ENCODE peak calls at places on chromosomes 2 and 18, in eight cellular contexts. Q, I, R, L, B, G, V and A are unnamed samples.

GRCh38 chr18:830315-830901 is 18.4 kb upstream of the YES1 start:
- DNase-seq in Q (peak), I (no peak), R (peak), L (no peak), B (no peak), G (peak), V (peak), A (no peak)

GRCh38 chr18:23784811-23785245 is 95.6 kb downstream of the LAMA3 start:
- DNase-seq in Q (peak), I (peak), R (peak), L (no peak), B (no peak), G (peak), V (peak), A (no peak)

GRCh38 chr2:121360566-121361300 is 75.7 kb upstream of the TFCP2L1 start:
- DNase-seq in Q (peak), I (no peak), R (peak), L (no peak), B (peak), G (peak), V (peak), A (no peak)

GRCh38 chr2:227106845-227107759 is 56.9 kb downstream of the COL4A4 start:
- DNase-seq in Q (peak), I (peak), R (peak), L (no peak), B (no peak), G (peak), V (peak), A (no peak)

GRCh38 chr2:178069551-178069950 is 3.0 kb downstream of the PDE11A start:
- DNase-seq in Q (peak), I (no peak), R (no peak), L (no peak), B (no peak), G (no peak), V (no peak), A (no peak)

GRCh38 chr2:168086805-168087204 is 160.6 kb downstream of the STK39 start:
- DNase-seq in Q (no peak), I (no peak), R (peak), L (no peak), B (no peak), G (no peak), V (no peak), A (no peak)

GRCh38 chr2:148926291-148926961 is 51.4 kb downstream of the KIF5C start:
- DNase-seq in Q (peak), I (peak), R (peak), L (peak), B (no peak), G (no peak), V (peak), A (peak)

GRCh38 chr2:88096708-88097107 is 29.1 kb downstream of the SMYD1 start:
- DNase-seq in Q (no peak), I (no peak), R (no peak), L (no peak), B (no peak), G (no peak), V (no peak), A (no peak)

GRCh38 chr2:70962885-70963878 is 15.2 kb upstream of the ANKRD53 start:
- DNase-seq in Q (no peak), I (no peak), R (no peak), L (no peak), B (no peak), G (no peak), V (no peak), A (no peak)

GRCh38 chr2:44016282-44016681 is 20.5 kb upstream of the LRPPRC start:
- DNase-seq in Q (peak), I (peak), R (peak), L (no peak), B (peak), G (peak), V (peak), A (peak)

DNA sequence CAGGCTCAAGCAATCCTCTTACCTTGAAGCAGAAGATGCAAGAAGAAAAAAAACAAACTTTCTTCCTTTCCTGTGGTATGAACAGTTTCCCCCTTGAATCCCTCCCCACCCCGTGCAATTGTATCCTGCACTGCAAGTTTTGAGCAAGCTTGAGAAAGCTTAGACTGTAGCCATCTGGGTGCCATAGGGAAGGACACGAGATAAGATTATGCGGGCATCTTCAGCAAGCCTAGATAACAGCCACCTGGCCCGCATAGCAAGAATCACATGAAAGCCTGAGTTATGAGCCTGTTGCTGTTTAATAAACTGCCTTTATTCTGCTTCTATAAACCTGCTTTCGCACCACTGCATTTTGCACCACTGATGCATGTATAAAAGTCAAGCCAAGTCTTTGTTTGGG is 27.3 kb upstream of the CDCA7 start:
- DNase-seq in Q (no peak), I (no peak), R (no peak), L (no peak), B (no peak), G (no peak), V (no peak), A (no peak)
- TF ChIP-seq CTCF in Q (no peak), I (no peak), R (no peak), L (no peak), B (no peak), G (no peak), V (no peak), A (no peak)

DNA sequence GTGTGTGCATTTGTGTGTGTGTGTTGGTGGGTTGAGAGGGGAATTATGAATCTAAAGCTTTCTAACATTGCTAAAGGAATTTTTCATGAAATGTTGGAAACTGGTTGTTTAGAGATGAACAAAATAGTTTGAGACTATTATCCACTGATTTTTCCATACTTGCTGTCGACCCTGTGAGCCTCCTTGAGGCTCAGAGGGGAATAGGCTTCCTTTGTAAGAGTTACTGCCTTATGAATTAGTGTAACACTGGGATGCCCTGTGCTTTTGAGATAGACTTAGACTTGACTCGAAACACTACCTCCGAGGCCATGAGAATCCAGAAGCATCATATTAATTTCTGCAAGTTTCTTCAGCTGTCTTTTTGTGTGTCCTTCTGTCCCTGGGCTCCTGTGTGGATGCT is 37.9 kb downstream of the AQP4 start:
- DNase-seq in Q (no peak), I (no peak), R (no peak), L (no peak), B (no peak), G (no peak), V (peak), A (no peak)
- TF ChIP-seq CTCF in Q (no peak), I (no peak), R (no peak), L (no peak), B (no peak), G (no peak), V (no peak), A (no peak)

GRCh38 chr2:30978854-30979253 is 159.4 kb downstream of the GALNT14 start:
- DNase-seq in Q (no peak), I (no peak), R (no peak), L (no peak), B (no peak), G (no peak), V (no peak), A (no peak)

GRCh38 chr2:30978044-30978443 is 160.2 kb downstream of the GALNT14 start:
- DNase-seq in Q (no peak), I (no peak), R (no peak), L (no peak), B (no peak), G (no peak), V (no peak), A (no peak)

GRCh38 chr2:30981519-30981918 is 156.7 kb downstream of the GALNT14 start:
- DNase-seq in Q (no peak), I (no peak), R (no peak), L (no peak), B (no peak), G (no peak), V (no peak), A (no peak)

GRCh38 chr2:30981101-30981500 is 157.1 kb downstream of the GALNT14 start:
- DNase-seq in Q (peak), I (no peak), R (peak), L (no peak), B (no peak), G (no peak), V (peak), A (no peak)

DNA sequence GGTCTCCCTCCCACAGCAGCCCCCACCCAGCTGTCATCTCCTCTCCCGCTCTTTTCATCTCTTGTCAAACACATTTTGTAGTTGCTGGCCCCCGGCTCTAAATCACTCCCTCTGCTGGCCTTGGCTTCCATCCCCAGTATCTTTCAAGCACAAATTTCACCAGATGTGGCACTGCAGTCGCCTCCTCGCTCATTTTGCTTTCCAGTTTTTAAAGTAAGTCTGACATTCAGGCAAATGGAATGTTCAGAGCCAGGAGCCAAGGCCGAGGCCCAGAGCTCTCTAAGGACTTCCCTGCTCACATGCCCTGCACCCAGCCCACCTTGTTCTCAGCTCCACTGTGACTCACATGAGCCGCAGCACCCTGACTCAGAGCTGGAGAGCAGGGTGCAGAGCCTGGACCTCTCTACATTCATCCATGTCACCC is 158.4 kb downstream of the GALNT14 start:
- DNase-seq in Q (peak), I (no peak), R (peak), L (no peak), B (peak), G (peak), V (peak), A (no peak)
- TF ChIP-seq CTCF in Q (peak), I (no peak), R (peak), L (no peak), B (no peak), G (peak), V (peak), A (no peak)

DNA sequence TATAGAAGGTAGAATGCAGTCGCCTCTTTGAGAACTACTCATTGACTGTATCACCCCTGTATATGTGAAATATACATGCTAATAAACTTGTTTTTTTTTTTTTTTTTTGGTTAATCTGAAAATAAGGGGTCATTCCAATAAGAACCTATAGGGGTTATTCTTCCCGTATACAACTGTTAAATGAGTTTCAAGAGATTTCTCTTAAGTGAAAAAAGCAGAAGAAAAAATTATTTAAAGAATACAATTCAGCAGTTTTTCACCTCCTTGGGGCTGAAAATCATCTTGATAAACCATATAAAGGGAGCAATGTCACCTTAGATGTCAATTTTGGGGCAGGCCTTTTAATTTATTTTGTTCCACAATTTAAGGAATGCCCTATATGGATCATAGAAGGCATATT is 66.5 kb downstream of the SEPTIN10 start:
- DNase-seq in Q (no peak), I (no peak), R (no peak), L (no peak), B (no peak), G (no peak), V (no peak), A (no peak)
- TF ChIP-seq CTCF in Q (no peak), I (no peak), R (no peak), L (no peak), B (no peak), G (no peak), V (no peak), A (peak)

GRCh38 chr2:95121495-95122196 is at the start of gene MRPS5:
- DNase-seq in Q (peak), I (no peak), R (peak), L (peak), B (peak), G (peak), V (peak), A (peak)
- TF ChIP-seq CTCF in Q (peak), I (no peak), R (peak), L (no peak), B (no peak), G (peak), V (peak), A (no peak)

DNA sequence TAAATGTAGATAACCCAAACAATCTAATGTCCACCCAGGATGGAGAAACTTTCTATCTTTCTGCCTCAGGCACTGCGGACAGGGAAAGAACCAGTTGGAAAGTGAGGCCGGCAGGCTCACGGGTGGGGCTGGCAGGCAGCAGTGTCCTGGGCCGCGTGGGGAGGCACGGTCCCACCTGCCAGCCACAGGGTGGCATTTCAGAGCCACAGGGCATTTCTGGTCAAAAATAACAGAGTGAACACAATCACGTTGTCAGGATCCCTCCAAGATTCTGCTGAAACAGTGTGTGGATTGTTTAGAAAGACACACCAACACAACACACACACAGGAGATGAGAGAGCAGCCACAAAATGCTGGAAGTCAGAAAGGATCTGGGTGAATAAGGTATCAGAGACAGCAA is 174.1 kb downstream of the HDAC4 start:
- DNase-seq in Q (no peak), I (no peak), R (no peak), L (no peak), B (no peak), G (no peak), V (no peak), A (no peak)
- TF ChIP-seq CTCF in Q (peak), I (no peak), R (no peak), L (no peak), B (no peak), G (no peak), V (no peak), A (no peak)

DNA sequence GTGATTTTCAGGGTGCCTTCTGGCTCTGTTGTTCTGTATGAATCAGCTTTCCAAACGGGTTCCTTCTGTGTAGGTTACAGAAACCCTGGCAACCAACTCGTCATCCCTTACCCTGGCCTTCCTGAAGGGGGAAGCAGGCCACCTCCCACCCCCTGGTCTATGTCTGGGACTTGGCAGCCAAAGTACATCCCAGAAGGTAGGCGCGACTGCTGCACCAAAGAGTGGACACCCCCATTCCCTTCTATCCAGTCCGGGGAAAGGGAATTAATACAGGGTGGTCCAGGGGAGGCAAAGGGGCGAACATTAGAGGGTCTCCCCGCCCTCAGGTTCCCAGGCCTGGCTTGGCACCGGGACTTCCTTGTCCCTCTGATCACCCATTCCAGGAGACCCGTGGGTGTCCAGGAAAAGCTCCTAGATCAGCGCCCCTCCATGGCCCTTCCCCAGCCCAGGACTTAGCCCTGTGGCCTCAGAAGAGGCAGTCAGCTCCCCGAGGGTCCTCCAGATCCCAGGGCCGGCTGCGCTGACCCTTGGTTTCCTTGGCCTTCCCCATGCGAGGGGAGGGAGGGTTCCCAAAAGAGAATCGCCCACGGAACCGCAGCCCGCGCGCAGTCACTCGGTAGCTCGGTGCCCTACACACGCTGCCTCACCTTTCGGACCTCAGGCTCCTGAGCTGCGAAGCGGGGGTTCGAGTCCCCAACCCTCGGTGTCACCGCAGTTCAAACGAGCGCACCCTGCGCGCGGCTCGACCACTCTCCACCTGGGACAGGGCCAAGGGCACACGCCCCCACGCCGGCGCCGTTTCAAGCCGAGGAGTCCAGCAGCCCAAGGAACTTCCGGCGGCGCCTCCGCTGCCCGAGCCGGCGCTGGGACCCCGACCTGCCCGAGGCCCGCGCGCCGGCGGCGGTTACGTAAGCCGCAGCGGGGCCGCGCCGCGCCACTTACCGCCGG is at the start of gene PER2:
- DNase-seq in Q (peak), I (no peak), R (peak), L (peak), B (peak), G (peak), V (peak), A (no peak)
- TF ChIP-seq CTCF in Q (peak), I (no peak), R (peak), L (peak), B (no peak), G (peak), V (peak), A (no peak)